ENCODE peak calls at places on chromosomes 16 and 17, in six cellular contexts. X is A549, K is tibial nerve, H is suprapubic skin, E is H1, G is sigmoid colon. Y is an unnamed sample.
A peak's percentile ranks its signal among the peaks of the same experiment; 100 is the strongest.

GRCh38 chr16:15807603-15808009 is 49.2 kb downstream of the MYH11 start:
- DNase-seq in X (no peak), G (peak; percentile 88), H (no peak), K (no peak), E (no peak), Y (peak; percentile 68)

GRCh38 chr17:20791626-20792025 is 212.1 kb downstream of the CDRT15L2 start:
- DNase-seq in G (no peak), H (no peak), E (no peak), X (no peak), K (no peak), Y (no peak)

GRCh38 chr16:48089053-48089792 is 66.6 kb downstream of the ABCC12 start:
- DNase-seq in G (no peak), K (no peak), H (no peak), X (no peak), E (no peak), Y (no peak)

GRCh38 chr16:76946879-76947278 is 244.1 kb upstream of the MON1B start:
- DNase-seq in G (no peak), E (no peak), X (peak; percentile 92), K (no peak), H (no peak), Y (no peak)

GRCh38 chr17:29007456-29008455 is 1.9 kb upstream of the SEZ6 start:
- DNase-seq in H (no peak), K (no peak), G (no peak), E (no peak), X (peak; percentile 78), Y (no peak)

GRCh38 chr16:14007460-14007859 is 63.7 kb upstream of the MRTFB start:
- DNase-seq in K (no peak), E (no peak), G (no peak), H (no peak), X (peak; percentile 43), Y (no peak)

GRCh38 chr16:85521737-85522042 is 91.4 kb upstream of the GSE1 start:
- DNase-seq in X (no peak), H (no peak), K (no peak), G (peak; percentile 70), E (no peak), Y (no peak)

GRCh38 chr17:50947844-50948514 is 81.8 kb upstream of the TOB1 start:
- DNase-seq in E (no peak), G (peak; percentile 86), K (no peak), X (peak; percentile 89), H (no peak), Y (peak; percentile 61)

GRCh38 chr16:31428638-31429247 is 583 bp upstream of the COX6A2 start:
- DNase-seq in X (no peak), K (no peak), H (no peak), G (peak; percentile 11), E (no peak), Y (no peak)

GRCh38 chr17:73401911-73402310 is 90.1 kb upstream of the CDC42EP4 start:
- DNase-seq in X (no peak), H (no peak), E (no peak), G (no peak), K (peak; percentile 41), Y (peak; percentile 33)

GRCh38 chr16:68144008-68144407 is 58.8 kb downstream of the NFATC3 start:
- DNase-seq in G (no peak), K (no peak), E (no peak), X (no peak), H (no peak), Y (no peak)

GRCh38 chr16:84999200-84999599 is 12.1 kb downstream of the ZDHHC7 start:
- DNase-seq in G (no peak), E (no peak), X (peak; percentile 57), H (no peak), K (no peak), Y (no peak)

GRCh38 chr17:77433385-77434135 is 292.8 kb downstream of the SEC14L1 start:
- DNase-seq in K (no peak), G (peak; percentile 78), X (no peak), E (no peak), H (no peak), Y (peak; percentile 69)

GRCh38 chr17:28878158-28878910 is 19.2 kb downstream of the FLOT2 start:
- DNase-seq in G (no peak), X (no peak), H (no peak), E (no peak), K (no peak), Y (no peak)

GRCh38 chr16:396605-397004 is 394 bp upstream of the NME4 start:
- DNase-seq in G (peak; percentile 80), E (no peak), H (no peak), X (peak; percentile 74), K (no peak), Y (peak; percentile 54)

GRCh38 chr16:86198201-86199118 is 299.5 kb downstream of the IRF8 start:
- DNase-seq in H (peak; percentile 56), X (no peak), E (no peak), G (peak; percentile 83), K (no peak), Y (no peak)

GRCh38 chr17:79420318-79421243 is 190.3 kb downstream of the RBFOX3 start:
- DNase-seq in E (no peak), H (no peak), X (peak; percentile 66), K (no peak), G (no peak), Y (no peak)

GRCh38 chr17:63707151-63707550 is 7.2 kb upstream of the LIMD2 start:
- DNase-seq in K (no peak), H (peak; percentile 59), X (no peak), G (no peak), E (no peak), Y (no peak)

GRCh38 chr17:70324031-70324430 is 154.7 kb downstream of the KCNJ2 start:
- DNase-seq in K (no peak), X (no peak), E (no peak), H (no peak), G (no peak), Y (no peak)

GRCh38 chr16:75116081-75116910 is at the start of gene LDHD:
- DNase-seq in H (no peak), G (peak; percentile 93), X (peak; percentile 81), E (peak; percentile 63), K (peak; percentile 79), Y (peak; percentile 88)

GRCh38 chr17:78962345-78962983 is 17.3 kb downstream of the LGALS3BP start:
- DNase-seq in X (peak; percentile 57), G (no peak), K (no peak), E (no peak), H (no peak), Y (no peak)

GRCh38 chr16:47667956-47668355 is 206.8 kb downstream of the PHKB start:
- DNase-seq in X (no peak), H (no peak), G (no peak), K (no peak), E (no peak), Y (no peak)

GRCh38 chr16:48812856-48813255 is 202.9 kb upstream of the N4BP1 start:
- DNase-seq in H (no peak), K (no peak), G (no peak), E (no peak), X (no peak), Y (no peak)

GRCh38 chr16:49635591-49636581 is 220.0 kb downstream of the ZNF423 start:
- DNase-seq in K (no peak), X (no peak), H (no peak), E (no peak), G (no peak), Y (peak; percentile 12)

GRCh38 chr17:42761638-42762037 is 611 bp downstream of the RAMP2 start:
- DNase-seq in E (no peak), G (no peak), X (no peak), K (no peak), H (no peak), Y (no peak)

GRCh38 chr16:48956620-48957019 is 325.0 kb downstream of the CBLN1 start:
- DNase-seq in K (no peak), H (no peak), G (no peak), E (no peak), X (no peak), Y (no peak)

GRCh38 chr17:49991409-49991808 is 3.6 kb downstream of the DLX3 start:
- DNase-seq in K (no peak), E (no peak), G (no peak), X (no peak), H (peak; percentile 78), Y (no peak)

GRCh38 chr17:17321356-17322025 is 18.3 kb downstream of the NT5M start:
- DNase-seq in K (no peak), X (no peak), E (no peak), G (no peak), H (no peak), Y (no peak)

GRCh38 chr16:79928142-79928735 is 327.7 kb upstream of the MAF start:
- DNase-seq in H (no peak), X (no peak), E (no peak), G (no peak), K (no peak), Y (peak; percentile 70)

GRCh38 chr17:51857052-51857593 is 301.4 kb downstream of the CA10 start:
- DNase-seq in X (no peak), G (no peak), E (no peak), K (no peak), H (no peak), Y (no peak)

GRCh38 chr16:879461-879861 is 78.9 kb upstream of the GNG13 start:
- DNase-seq in X (no peak), K (no peak), E (no peak), H (no peak), G (peak; percentile 62), Y (no peak)

GRCh38 chr17:4316648-4317047 is 49.8 kb downstream of the UBE2G1 start:
- DNase-seq in K (no peak), G (no peak), X (no peak), E (no peak), H (no peak), Y (no peak)
- H3K4me1 ChIP-seq in K (peaks cover 18% of the 10 kb centered on the region), G (peaks cover 67% of the 10 kb centered on the region), X (peaks cover 32% of the 10 kb centered on the region), E (peaks cover 2% of the 10 kb centered on the region), H (peaks cover 57% of the 10 kb centered on the region), Y (peaks cover 13% of the 10 kb centered on the region)

GRCh38 chr16:3457434-3458252 is 14.2 kb downstream of the NAA60 start:
- DNase-seq in E (peak; percentile 62), H (peak; percentile 92), G (peak; percentile 96), X (peak; percentile 92), K (peak; percentile 67), Y (peak; percentile 92)
- TF ChIP-seq EP300 in E (no peak), H (no peak), G (no peak), X (no peak), K (peak; percentile 86), Y (no peak)

GRCh38 chr17:76384987-76385891 is 830 bp downstream of the SPHK1 start:
- DNase-seq in X (peak; percentile 68), E (no peak), K (peak; percentile 36), G (peak; percentile 84), H (no peak), Y (no peak)

GRCh38 chr17:76385892-76386786 is 1.7 kb downstream of the SPHK1 start:
- DNase-seq in X (peak; percentile 87), E (no peak), G (peak; percentile 88), K (peak; percentile 83), H (peak; percentile 91), Y (peak; percentile 78)

GRCh38 chr17:76383645-76384221 is 676 bp upstream of the SPHK1 start:
- DNase-seq in G (no peak), K (peak; percentile 24), X (peak; percentile 66), H (no peak), E (no peak), Y (peak; percentile 53)

GRCh38 chr17:76382803-76383644 is 1.4 kb upstream of the SPHK1 start:
- DNase-seq in G (no peak), H (no peak), X (peak; percentile 75), K (no peak), E (no peak), Y (peak; percentile 54)

GRCh38 chr17:76384222-76384986 is at the start of gene SPHK1:
- DNase-seq in E (no peak), H (no peak), G (peak; percentile 78), X (peak; percentile 84), K (peak; percentile 26), Y (peak; percentile 72)
- TF ChIP-seq POLR2A in E (no peak), H (peak; percentile 39), G (no peak), X (peak; percentile 55), K (peak; percentile 40), Y (peak; percentile 48)

GRCh38 chr16:88508376-88508867 is 55.3 kb downstream of the ZFPM1 start:
- DNase-seq in H (no peak), K (no peak), G (no peak), E (no peak), X (no peak), Y (no peak)
- H3K4me1 ChIP-seq in H (peaks cover 23% of the 10 kb centered on the region), K (no peaks in the 10 kb centered on the region), G (no peaks in the 10 kb centered on the region), E (no peaks in the 10 kb centered on the region), X (peaks cover 9% of the 10 kb centered on the region), Y (no peaks in the 10 kb centered on the region)

Y was measured in ovary.